ENCODE peak calls at places on chromosomes 11 and 22, in four cellular contexts. Z is A549, R is K562, S is HepG2. H is an unnamed sample.

GRCh38 chr11:134882141-134882540 is 470.1 kb upstream of the B3GAT1 start:
- DNase-seq in Z (no peak), R (no peak), S (no peak), H (no peak)

GRCh38 chr22:22061085-22062077 is 78.8 kb upstream of the TOP3B start:
- DNase-seq in Z (peak), R (peak), S (peak), H (no peak)

GRCh38 chr22:20920881-20921203 is 3.6 kb downstream of the CRKL start:
- DNase-seq in Z (no peak), R (no peak), S (no peak), H (no peak)

GRCh38 chr11:71420455-71421241 is 27.5 kb downstream of the DHCR7 start:
- DNase-seq in Z (peak), R (peak), S (peak), H (peak)

GRCh38 chr11:87972133-87972532 is 203.1 kb downstream of the RAB38 start:
- DNase-seq in Z (no peak), R (no peak), S (no peak), H (no peak)

GRCh38 chr11:78138694-78139421 is 568 bp downstream of the ALG8 start:
- DNase-seq in Z (peak), R (peak), S (no peak), H (peak)

GRCh38 chr11:116960916-116961315 is 123.5 kb upstream of the APOA1 start:
- DNase-seq in Z (no peak), R (no peak), S (no peak), H (no peak)

GRCh38 chr11:32334822-32335221 is 100.5 kb downstream of the WT1 start:
- DNase-seq in Z (peak), R (peak), S (peak), H (no peak)

GRCh38 chr22:50264946-50265669 is 3.6 kb upstream of the MAPK12 start:
- DNase-seq in Z (no peak), R (no peak), S (no peak), H (no peak)

GRCh38 chr22:35564975-35565867 is 24.6 kb downstream of the RASD2 start:
- DNase-seq in Z (no peak), R (no peak), S (no peak), H (no peak)

GRCh38 chr22:46557736-46558480 is 20.5 kb upstream of the CELSR1 start:
- DNase-seq in Z (no peak), R (no peak), S (no peak), H (no peak)

GRCh38 chr11:128940156-128940555 is 2.5 kb downstream of the TP53AIP1 start:
- DNase-seq in Z (no peak), R (no peak), S (no peak), H (no peak)

GRCh38 chr22:20585640-20586402 is 78.4 kb downstream of the MED15 start:
- DNase-seq in Z (no peak), R (no peak), S (no peak), H (no peak)

GRCh38 chr11:104588975-104589374 is 309.3 kb downstream of the CASP12 start:
- DNase-seq in Z (no peak), R (no peak), S (no peak), H (no peak)

GRCh38 chr11:102791271-102792036 is 6.5 kb downstream of the MMP1 start:
- DNase-seq in Z (no peak), R (no peak), S (no peak), H (no peak)

GRCh38 chr11:79413258-79413657 is 27.6 kb downstream of the TENM4 start:
- DNase-seq in Z (no peak), R (no peak), S (no peak), H (no peak)

GRCh38 chr11:61067782-61068181 is 34.5 kb upstream of the CD5 start:
- DNase-seq in Z (no peak), R (no peak), S (no peak), H (no peak)

GRCh38 chr11:27718853-27719574 is 18.8 kb upstream of the BDNF start:
- DNase-seq in Z (peak), R (no peak), S (no peak), H (no peak)

GRCh38 chr11:124301482-124301881 is 12.3 kb downstream of the OR8D1 start:
- DNase-seq in Z (no peak), R (no peak), S (no peak), H (no peak)

GRCh38 chr11:76307978-76308747 is 72.8 kb downstream of the THAP12 start:
- DNase-seq in Z (no peak), R (no peak), S (no peak), H (no peak)

GRCh38 chr11:47183969-47184368 is 2.3 kb downstream of the PACSIN3 start:
- DNase-seq in Z (no peak), R (no peak), S (no peak), H (no peak)

GRCh38 chr11:130408901-130409300 is 19.5 kb downstream of the ADAMTS8 start:
- DNase-seq in Z (no peak), R (no peak), S (no peak), H (no peak)

GRCh38 chr22:49099496-49100124 is 728.1 kb downstream of the BRD1 start:
- DNase-seq in Z (peak), R (no peak), S (no peak), H (no peak)

GRCh38 chr11:123544631-123545375 is 109.6 kb downstream of the SCN3B start:
- DNase-seq in Z (no peak), R (no peak), S (no peak), H (no peak)

GRCh38 chr11:134949121-134949591 is 537.1 kb upstream of the B3GAT1 start:
- DNase-seq in Z (no peak), R (no peak), S (peak), H (no peak)

GRCh38 chr11:76605338-76606074 is 65.0 kb downstream of the LRRC32 start:
- DNase-seq in Z (no peak), R (no peak), S (no peak), H (no peak)

GRCh38 chr11:19774817-19775600 is 62.4 kb downstream of the NAV2 start:
- DNase-seq in Z (no peak), R (no peak), S (no peak), H (no peak)

GRCh38 chr11:66289548-66290331 is 797 bp upstream of the YIF1A start:
- DNase-seq in Z (no peak), R (peak), S (no peak), H (peak)

GRCh38 chr11:67304511-67305113 is 1.3 kb downstream of the SSH3 start:
- DNase-seq in Z (no peak), R (no peak), S (no peak), H (no peak)
- TF ChIP-seq BHLHE40 in Z (no peak), R (no peak), S (no peak), H (no peak)

GRCh38 chr22:38204784-38205183 is 3.0 kb downstream of the MAFF start:
- DNase-seq in Z (no peak), R (no peak), S (no peak), H (peak)
- TF ChIP-seq JUNB in Z (no peak), R (no peak), S (no peak), H (no peak)

GRCh38 chr11:58958500-58958899 is 19.2 kb downstream of the GLYATL1 start:
- DNase-seq in Z (peak), R (peak), S (peak), H (peak)
- TF ChIP-seq BHLHE40 in Z (no peak), R (no peak), S (no peak), H (no peak)

DNA sequence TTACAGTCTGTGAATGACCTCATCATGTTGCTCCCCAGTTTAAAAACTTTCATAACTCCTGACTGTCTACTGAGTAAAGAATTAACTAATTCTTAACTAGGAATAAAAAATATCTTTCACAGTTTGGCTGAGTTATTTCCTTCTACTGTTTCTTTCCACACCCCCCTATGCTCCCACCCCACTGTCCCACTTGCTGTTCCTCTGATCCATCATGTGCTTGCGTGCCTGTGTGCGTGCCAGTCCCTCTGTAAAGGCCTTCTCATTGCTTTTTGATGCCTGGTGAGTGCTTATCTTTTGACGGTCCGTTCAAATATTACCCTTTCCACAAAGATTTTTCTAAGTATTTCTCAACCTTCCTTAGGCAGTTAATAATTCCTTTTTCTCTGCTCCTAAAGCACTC is 55.6 kb downstream of the ATG16L2 start:
- DNase-seq in Z (no peak), R (no peak), S (no peak), H (no peak)
- TF ChIP-seq JUNB in Z (no peak), R (no peak), S (no peak), H (no peak)

DNA sequence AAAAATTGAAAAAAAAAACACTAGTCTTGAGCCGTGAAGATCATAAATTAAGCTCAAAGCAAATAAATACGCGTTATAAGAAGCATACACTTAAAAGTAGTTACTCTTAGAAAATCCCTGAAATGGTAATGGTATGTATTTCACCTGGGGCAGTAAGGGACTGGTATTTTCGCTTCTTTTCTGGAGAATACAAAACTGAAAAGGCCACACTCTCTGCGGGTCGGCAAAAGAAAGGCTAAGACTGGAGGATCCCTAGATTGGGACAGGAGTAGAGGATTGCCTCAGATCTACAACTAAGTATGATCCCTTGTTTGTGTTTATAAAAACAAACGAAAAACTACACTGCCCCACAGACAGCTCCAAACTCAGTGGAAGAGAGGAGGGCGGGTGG is 617 bp downstream of the TSG101 start:
- DNase-seq in Z (no peak), R (no peak), S (no peak), H (no peak)
- TF ChIP-seq BHLHE40 in Z (no peak), R (no peak), S (no peak), H (no peak)

GRCh38 chr11:115626414-115626813 is 122.2 kb upstream of the CADM1 start:
- DNase-seq in Z (no peak), R (no peak), S (no peak), H (no peak)

GRCh38 chr11:115624065-115624464 is 119.8 kb upstream of the CADM1 start:
- DNase-seq in Z (no peak), R (no peak), S (no peak), H (no peak)

GRCh38 chr11:115618428-115618827 is 114.2 kb upstream of the CADM1 start:
- DNase-seq in Z (no peak), R (no peak), S (no peak), H (no peak)

GRCh38 chr11:115627071-115627470 is 122.9 kb upstream of the CADM1 start:
- DNase-seq in Z (no peak), R (no peak), S (no peak), H (no peak)

DNA sequence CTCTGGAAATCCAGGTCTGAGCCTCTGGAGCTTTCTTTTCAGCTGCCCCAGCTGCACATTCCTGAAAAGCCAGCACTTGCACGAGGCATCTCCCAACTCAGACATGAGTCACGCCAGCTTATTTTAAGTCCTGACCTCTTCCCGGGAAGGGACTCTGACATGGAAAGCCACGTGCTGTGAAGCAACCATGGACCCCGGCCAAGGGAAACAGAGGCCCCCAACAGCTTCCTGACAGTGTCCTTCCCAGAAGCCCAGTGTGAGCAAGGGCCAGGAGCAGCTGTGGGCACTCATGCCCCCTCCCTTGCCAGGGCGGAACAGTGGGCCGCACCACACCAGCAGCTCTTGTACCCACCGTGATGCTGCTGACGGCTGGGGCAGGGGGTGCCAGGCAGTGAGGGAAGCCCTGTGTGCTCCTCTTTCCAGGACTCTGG is 118.8 kb upstream of the CADM1 start:
- DNase-seq in Z (peak), R (no peak), S (peak), H (no peak)
- TF ChIP-seq JUNB in Z (no peak), R (no peak), S (no peak), H (no peak)

GRCh38 chr11:114082767-114083181 is 23.3 kb downstream of the ZBTB16 start:
- DNase-seq in Z (no peak), R (peak), S (no peak), H (no peak)
- TF ChIP-seq BHLHE40 in Z (no peak), R (no peak), S (no peak), H (no peak)

GRCh38 chr22:38255697-38256096 is 17.1 kb downstream of the TMEM184B start:
- DNase-seq in Z (no peak), R (no peak), S (no peak), H (no peak)

GRCh38 chr22:38259370-38259769 is 13.4 kb downstream of the TMEM184B start:
- DNase-seq in Z (no peak), R (no peak), S (no peak), H (no peak)

GRCh38 chr22:38257650-38258246 is 15.1 kb downstream of the TMEM184B start:
- DNase-seq in Z (no peak), R (no peak), S (no peak), H (no peak)

GRCh38 chr22:38258895-38259294 is 13.9 kb downstream of the TMEM184B start:
- DNase-seq in Z (no peak), R (peak), S (no peak), H (no peak)

GRCh38 chr22:38257170-38257569 is 15.6 kb downstream of the TMEM184B start:
- DNase-seq in Z (no peak), R (no peak), S (no peak), H (no peak)
- TF ChIP-seq JUNB in Z (no peak), R (no peak), S (no peak), H (no peak)

DNA sequence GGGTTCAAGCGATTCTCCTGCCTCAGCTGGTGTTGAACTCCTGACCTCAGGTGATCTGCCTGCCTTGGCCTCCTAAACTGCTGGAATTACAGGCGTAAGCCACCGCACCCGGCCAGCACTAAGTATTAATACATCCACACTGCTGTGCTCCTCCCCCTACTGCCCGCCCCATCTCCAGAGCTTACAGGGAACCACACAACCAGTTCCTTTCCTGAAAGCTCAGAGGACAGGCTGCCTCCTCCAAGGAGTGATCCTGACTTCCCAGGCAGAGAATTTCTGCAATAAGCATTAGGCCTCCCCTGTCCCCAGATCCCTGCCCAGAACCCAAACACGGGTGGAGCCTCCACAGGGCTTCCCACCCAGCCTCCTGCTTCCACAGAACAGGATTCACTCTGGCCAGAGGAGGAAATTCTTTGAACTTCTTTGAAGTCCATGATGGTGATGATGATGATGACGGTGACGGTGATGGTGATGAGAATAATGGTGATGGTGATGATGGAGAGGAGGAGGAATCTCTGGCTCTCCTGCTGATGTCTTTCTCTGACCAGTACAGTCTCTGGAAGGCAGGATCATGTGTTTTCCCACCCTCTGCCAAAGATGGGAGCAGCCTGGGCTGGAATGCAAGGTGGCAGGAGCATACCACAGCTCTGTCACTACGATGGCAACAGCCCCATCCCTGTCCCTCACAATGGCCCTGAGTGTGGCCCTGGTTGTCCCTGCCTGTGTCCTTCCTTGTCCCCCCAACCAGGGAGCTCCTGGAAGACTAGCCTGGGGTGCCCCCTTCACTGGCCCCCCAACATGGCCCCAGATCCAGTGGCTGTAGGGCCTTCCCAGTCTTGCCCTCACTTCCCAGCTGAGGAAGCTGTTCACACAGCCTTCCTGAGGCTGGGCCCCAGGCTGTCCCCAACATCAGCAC is 33.5 kb upstream of the CSNK1E start:
- DNase-seq in Z (no peak), R (no peak), S (no peak), H (no peak)
- TF ChIP-seq BHLHE40 in Z (no peak), R (no peak), S (no peak), H (no peak)

GRCh38 chr11:112097734-112098528 is 11.3 kb downstream of the SDHD start:
- DNase-seq in Z (no peak), R (peak), S (no peak), H (no peak)
- TF ChIP-seq JUNB in Z (no peak), R (no peak), S (no peak), H (no peak)

H was measured in GM12878.